ENCODE peak calls at places on chromosomes 11 and 22, in ten cellular contexts. O is ureter; W is activated CD4-positive, alpha-beta T cell treated with anti-CD3 and anti-CD28 coated beads for 24 hours; U is astrocyte of the spinal cord; F is neural progenitor cell; H is fibroblast of mammary gland; E is fibroblast of lung; Z is substantia nigra; M is heart left ventricle; V is GM23248. Q is an unnamed sample.

GRCh38 chr11:35912883-35913614 is 30.8 kb upstream of the LDLRAD3 start:
- DNase-seq in O (no peak), W (no peak), U (no peak), F (no peak), H (no peak), E (no peak), Z (no peak), M (no peak), V (no peak), Q (no peak)

GRCh38 chr22:19291218-19291579 is 320 bp downstream of the CLTCL1 start:
- DNase-seq in O (no peak), W (peak), U (peak), F (peak), H (no peak), E (no peak), Z (peak), M (peak), V (peak), Q (peak)

GRCh38 chr11:71406681-71407080 is 41.5 kb downstream of the DHCR7 start:
- DNase-seq in O (no peak), W (no peak), U (no peak), F (no peak), H (no peak), E (no peak), Z (no peak), M (no peak), V (no peak), Q (no peak)

GRCh38 chr11:2771758-2772466 is 72.1 kb upstream of the KCNQ1OT1 start:
- DNase-seq in O (peak), W (no peak), U (no peak), F (no peak), H (no peak), E (no peak), Z (no peak), M (peak), V (no peak), Q (peak)

GRCh38 chr11:71580057-71581003 is 2.3 kb downstream of the KRTAP5-11 start:
- DNase-seq in O (peak), W (peak), U (peak), F (peak), H (peak), E (peak), Z (peak), M (peak), V (peak), Q (no peak)

GRCh38 chr22:19419464-19420178 is 11.9 kb downstream of the HIRA start:
- DNase-seq in O (no peak), W (no peak), U (no peak), F (no peak), H (no peak), E (no peak), Z (no peak), M (no peak), V (no peak), Q (no peak)

GRCh38 chr11:31089117-31089516 is 280.4 kb downstream of the DCDC1 start:
- DNase-seq in O (no peak), W (no peak), U (no peak), F (no peak), H (no peak), E (no peak), Z (no peak), M (no peak), V (peak), Q (no peak)

GRCh38 chr11:19382131-19382611 is 141.4 kb upstream of the E2F8 start:
- DNase-seq in O (no peak), W (no peak), U (no peak), F (peak), H (no peak), E (no peak), Z (no peak), M (no peak), V (peak), Q (no peak)

GRCh38 chr22:36369004-36369921 is 18.5 kb downstream of the MYH9 start:
- DNase-seq in O (no peak), W (no peak), U (peak), F (no peak), H (no peak), E (no peak), Z (no peak), M (no peak), V (peak), Q (no peak)

Q was measured in aorta.